ENCODE peak calls at places on chromosomes 7 and 10, in ten cellular contexts. Q, Y, G, B, H, V, D, O, P and X are unnamed samples.

GRCh38 chr10:32459072-32459703 is 13.2 kb downstream of the CCDC7 start:
- DNase-seq in Y (no peak), O (no peak), G (no peak), B (no peak), P (no peak), D (no peak), V (no peak), Q (no peak), H (no peak), X (no peak)

GRCh38 chr10:103720328-103720963 is 134.9 kb downstream of the SH3PXD2A start:
- DNase-seq in Q (no peak), O (no peak), P (no peak), G (no peak), D (peak; percentile 58), Y (no peak), B (peak; percentile 27), V (no peak), H (no peak), X (no peak)

GRCh38 chr7:137345799-137346449 is 2.4 kb upstream of the PTN start:
- DNase-seq in Q (no peak), Y (no peak), G (no peak), B (no peak), H (no peak), O (no peak), D (no peak), V (peak; percentile 40), P (no peak), X (no peak)

GRCh38 chr7:29019275-29019820 is 61.2 kb upstream of the TRIL start:
- DNase-seq in V (no peak), G (no peak), P (no peak), B (no peak), Y (no peak), O (no peak), H (no peak), Q (no peak), D (peak; percentile 28), X (no peak)

GRCh38 chr10:96614515-96614914 is 27.7 kb upstream of the TM9SF3 start:
- DNase-seq in Y (peak; percentile 19), D (peak; percentile 21), H (no peak), V (no peak), P (no peak), O (peak; percentile 83), B (no peak), G (peak; percentile 55), Q (no peak), X (peak; percentile 40)

GRCh38 chr7:84042110-84042539 is 152.5 kb downstream of the SEMA3A start:
- DNase-seq in B (no peak), P (peak; percentile 24), H (no peak), D (peak; percentile 92), V (no peak), Q (no peak), O (peak; percentile 89), G (no peak), Y (no peak), X (no peak)

GRCh38 chr7:944744-945143 is 9.7 kb downstream of the ADAP1 start:
- DNase-seq in Y (no peak), G (no peak), B (no peak), O (no peak), Q (no peak), V (no peak), P (no peak), H (no peak), D (no peak), X (no peak)

GRCh38 chr7:68478326-68478725 is 1119.9 kb upstream of the AUTS2 start:
- DNase-seq in Y (no peak), B (no peak), G (no peak), V (no peak), Q (no peak), P (no peak), H (no peak), D (no peak), O (no peak), X (no peak)

DNA sequence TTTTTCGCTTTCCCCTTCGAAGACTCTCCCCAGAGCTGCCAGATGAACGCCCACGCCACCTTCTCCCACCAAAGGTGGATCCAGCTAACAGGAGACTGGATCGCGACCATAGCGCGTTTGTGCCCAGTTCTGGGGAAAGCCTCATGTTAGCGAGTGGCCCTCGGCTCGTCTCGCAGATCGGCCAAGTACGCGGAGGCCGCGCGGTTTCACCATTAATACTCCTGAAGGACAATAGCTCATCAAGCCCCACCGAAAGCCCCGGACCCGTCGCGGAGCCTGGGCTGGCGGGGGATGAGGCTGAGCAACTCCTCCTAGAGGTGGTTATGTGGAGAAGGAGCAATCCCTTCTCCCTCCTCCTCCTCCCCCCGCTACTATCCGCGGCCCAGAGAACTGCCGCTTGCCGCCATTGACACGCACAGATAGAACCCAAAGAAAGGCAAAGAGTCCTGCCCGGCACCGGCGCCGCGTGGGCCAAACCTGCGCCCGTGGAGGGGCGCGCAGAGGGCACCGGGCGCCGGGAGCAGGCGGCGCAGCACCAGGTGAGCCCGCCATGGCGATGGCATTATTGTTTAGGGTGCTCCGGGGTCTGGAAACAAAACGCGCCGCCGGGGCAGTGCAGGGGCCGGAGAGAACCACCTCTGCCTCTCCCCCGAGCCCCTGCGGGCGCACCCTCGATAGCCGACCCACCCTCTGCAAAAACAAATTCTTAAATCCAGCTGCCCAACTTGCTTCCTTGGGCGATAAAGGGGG is at the start of gene MACROH2A2:
- DNase-seq in P (peak; percentile 89), B (peak; percentile 68), O (peak; percentile 72), Y (no peak), H (no peak), D (peak; percentile 69), G (peak; percentile 61), V (peak; percentile 84), Q (peak; percentile 46), X (peak; percentile 54)
- H3K4me1 ChIP-seq in P (peaks cover 26% of the 10 kb centered on the region), B (peaks cover 5% of the 10 kb centered on the region), O (no peaks in the 10 kb centered on the region), Y (no peaks in the 10 kb centered on the region), H (no peaks in the 10 kb centered on the region), D (no peaks in the 10 kb centered on the region), G (peaks cover 5% of the 10 kb centered on the region), V (peaks cover 4% of the 10 kb centered on the region), Q (peaks cover 5% of the 10 kb centered on the region), X (peaks cover 7% of the 10 kb centered on the region)

GRCh38 chr7:99331002-99331401 is 5.3 kb downstream of the ARPC1A start:
- DNase-seq in Y (no peak), O (peak; percentile 40), V (no peak), B (no peak), P (no peak), G (no peak), D (no peak), H (no peak), Q (no peak), X (no peak)

GRCh38 chr7:99324966-99325596 is 617 bp upstream of the ARPC1A start:
- DNase-seq in Y (no peak), Q (no peak), G (no peak), V (peak; percentile 17), D (no peak), P (peak; percentile 32), H (no peak), B (no peak), O (no peak), X (no peak)

GRCh38 chr7:99324559-99324958 is 1.1 kb upstream of the ARPC1A start:
- DNase-seq in G (no peak), O (no peak), V (no peak), B (no peak), Y (no peak), D (no peak), Q (no peak), P (no peak), H (no peak), X (no peak)

GRCh38 chr7:99326408-99326782 is 697 bp downstream of the ARPC1A start:
- DNase-seq in G (no peak), P (no peak), Y (no peak), D (no peak), H (peak; percentile 11), Q (no peak), O (no peak), V (no peak), B (no peak), X (no peak)

DNA sequence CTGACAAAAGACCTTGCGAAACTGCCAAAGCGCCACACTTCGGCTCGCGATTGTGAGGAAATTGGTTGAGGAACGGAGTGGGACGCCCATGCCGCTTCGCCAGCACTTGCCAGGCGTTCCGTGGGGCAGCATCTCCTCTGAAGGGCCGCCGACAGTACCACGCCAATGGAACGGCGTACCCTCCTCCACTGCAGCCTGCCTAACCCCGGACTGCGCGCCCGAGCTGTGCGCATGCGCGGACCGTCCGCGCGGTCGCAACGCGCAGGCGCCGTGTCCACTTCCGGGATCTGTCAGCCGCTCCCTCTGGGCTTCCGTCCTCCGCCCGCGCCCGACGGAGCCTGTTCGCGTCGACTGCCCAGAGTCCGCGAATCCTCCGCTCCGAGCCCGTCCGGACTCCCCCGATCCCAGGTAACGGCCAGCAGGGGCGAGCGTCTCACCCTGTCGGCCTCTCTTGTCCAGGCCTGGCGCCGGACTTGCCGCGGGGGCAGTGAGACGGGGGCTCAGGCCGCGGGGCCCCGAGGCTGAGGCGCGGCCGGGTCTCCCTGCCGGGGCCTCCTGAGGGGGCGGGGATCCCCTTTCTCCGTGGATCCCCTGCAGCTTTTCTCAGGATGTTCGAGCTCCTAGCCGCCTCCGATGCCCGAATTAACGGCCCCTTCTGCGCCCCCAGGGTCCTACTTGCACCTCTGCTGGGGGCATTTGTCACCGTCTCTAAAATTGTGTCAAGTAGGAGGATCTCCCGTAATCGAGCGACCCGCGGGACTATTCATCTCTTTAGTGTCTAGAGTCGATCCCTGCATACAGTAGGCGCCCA is at the start of gene ARPC1A:
- DNase-seq in Q (peak; percentile 88), G (peak; percentile 92), V (peak; percentile 96), O (peak; percentile 92), H (peak; percentile 93), P (peak; percentile 98), B (peak; percentile 96), D (peak; percentile 92), Y (peak; percentile 100), X (peak; percentile 91)
- TF ChIP-seq CTCF in Q (no peak), G (peak; percentile 30), V (peak; percentile 20), O (no peak), H (peak; percentile 14), P (peak; percentile 39), B (peak; percentile 23), D (no peak), Y (peak; percentile 63), X (no peak)

DNA sequence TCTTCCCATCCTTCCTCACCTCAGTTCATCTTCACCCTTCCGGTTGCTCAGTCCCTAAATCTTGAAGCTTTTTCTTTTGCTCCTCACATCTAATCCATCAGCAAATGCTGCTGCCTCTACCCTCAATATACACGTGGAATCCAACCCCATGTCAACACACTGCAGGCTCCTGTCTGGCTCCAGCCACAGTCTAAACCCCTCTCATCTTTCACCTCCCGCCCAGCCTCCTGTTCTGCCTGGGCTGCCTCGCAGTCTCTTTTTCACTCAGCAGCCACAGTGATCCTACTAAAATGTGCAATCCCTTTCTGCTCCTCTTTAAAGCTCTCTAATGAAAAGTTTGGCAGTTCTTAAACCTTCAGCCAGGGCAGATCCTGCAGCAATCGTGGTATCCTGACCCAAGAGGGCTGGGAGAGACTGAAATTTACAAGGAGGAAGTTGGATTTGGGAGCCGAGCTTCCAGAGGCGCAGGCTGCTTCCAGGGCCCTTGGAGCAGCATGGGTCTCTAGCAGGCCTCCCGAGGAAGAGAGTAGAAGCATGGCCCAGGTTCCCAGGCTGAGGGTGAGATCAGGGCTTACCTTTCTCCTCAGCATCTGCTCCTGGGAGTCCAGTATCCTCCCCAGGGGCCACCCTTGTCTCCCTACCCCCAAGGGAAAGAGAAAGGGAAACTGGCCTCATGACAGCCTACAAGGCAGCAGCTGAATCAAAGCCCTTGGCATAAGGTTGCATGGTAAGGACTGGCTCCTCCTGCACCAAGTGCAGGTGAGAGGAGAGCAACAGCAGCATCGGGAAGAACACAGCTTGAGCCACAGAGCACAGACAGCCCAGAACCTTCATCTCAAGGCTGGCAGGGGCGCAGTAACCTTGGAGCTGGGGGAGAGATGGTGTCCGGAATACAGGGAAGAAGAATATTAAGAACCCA is 114.3 kb downstream of the MARCHF5 start:
- DNase-seq in Q (no peak), G (no peak), O (no peak), P (peak; percentile 23), Y (no peak), D (no peak), V (peak; percentile 20), B (no peak), H (no peak), X (no peak)
- H3K4me1 ChIP-seq in Q (no peaks in the 10 kb centered on the region), G (no peaks in the 10 kb centered on the region), O (peaks cover 11% of the 10 kb centered on the region), P (peaks cover 10% of the 10 kb centered on the region), Y (peaks cover 16% of the 10 kb centered on the region), D (no peaks in the 10 kb centered on the region), V (peaks cover 9% of the 10 kb centered on the region), B (no peaks in the 10 kb centered on the region), H (no peaks in the 10 kb centered on the region), X (no peaks in the 10 kb centered on the region)

DNA sequence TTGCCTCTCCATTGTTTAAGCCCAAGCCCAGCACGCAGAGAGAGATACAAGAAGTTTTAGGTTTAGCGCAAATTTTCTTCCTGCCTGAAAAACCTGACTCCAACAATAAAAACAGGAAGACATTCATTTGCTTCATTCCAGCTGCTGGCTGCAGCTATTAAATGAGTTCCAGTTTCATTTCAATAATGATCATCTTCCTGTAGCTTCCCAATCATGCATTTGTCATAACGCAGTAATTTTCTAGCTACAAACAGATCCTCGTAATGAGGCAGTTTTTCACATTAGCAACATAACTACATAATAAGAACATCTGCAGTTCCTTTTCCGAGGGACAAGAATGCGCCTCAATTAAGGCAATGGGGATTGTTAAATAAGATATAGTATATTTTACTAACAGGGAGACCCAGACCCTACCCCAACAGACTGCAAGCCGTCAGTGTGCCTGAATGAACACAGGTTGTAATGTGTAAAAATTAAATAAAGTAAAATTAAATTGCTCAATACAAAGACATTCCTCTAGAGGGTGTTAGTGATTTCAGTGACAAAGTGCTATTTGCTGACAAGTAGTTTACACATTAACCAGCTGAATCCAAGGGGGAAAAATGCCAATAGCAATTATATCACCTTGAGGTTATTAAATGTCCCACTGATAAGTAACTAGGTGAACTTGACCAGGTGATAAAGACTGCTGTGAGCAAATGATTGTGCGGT is 110.7 kb downstream of the EBF3 start:
- DNase-seq in P (no peak), V (no peak), O (no peak), G (no peak), Q (no peak), Y (no peak), B (no peak), D (peak; percentile 7), H (no peak), X (no peak)
- TF ChIP-seq CTCF in P (peak; percentile 45), V (peak; percentile 42), O (no peak), G (peak; percentile 48), Q (peak; percentile 11), Y (no peak), B (peak; percentile 21), D (no peak), H (peak; percentile 71), X (no peak)